ENCODE peak calls at places on chromosomes 1 and 21, in four cellular contexts. K is bronchial epithelial cell, I is fibroblast of the aortic adventitia, D is prostate gland. S is an unnamed sample.
A peak's percentile ranks its signal among the peaks of the same experiment; 100 is the strongest.

GRCh38 chr1:229582011-229582694 is 23.6 kb upstream of the ABCB10 start:
- DNase-seq in K (peak; percentile 42), I (no peak), D (no peak), S (peak; percentile 48)

GRCh38 chr1:180503274-180503862 is 991 bp upstream of the ACBD6 start:
- DNase-seq in I (no peak), K (peak; percentile 32), D (no peak), S (peak; percentile 24)

GRCh38 chr1:53678507-53678906 is 60.5 kb downstream of the GLIS1 start:
- DNase-seq in I (peak; percentile 39), D (no peak), K (no peak), S (no peak)

GRCh38 chr21:42855143-42855936 is 24.0 kb downstream of the WDR4 start:
- DNase-seq in D (no peak), K (no peak), I (no peak), S (no peak)

GRCh38 chr21:44275041-44275440 is 10.6 kb upstream of the AIRE start:
- DNase-seq in D (no peak), K (no peak), I (no peak), S (no peak)

GRCh38 chr21:42496839-42497202 is 797 bp upstream of the RSPH1 start:
- DNase-seq in I (peak; percentile 5), K (no peak), D (no peak), S (no peak)

GRCh38 chr1:240766831-240767230 is 154.9 kb upstream of the GREM2 start:
- DNase-seq in I (peak; percentile 8), D (no peak), K (peak; percentile 12), S (peak; percentile 5)

GRCh38 chr1:25744140-25744581 is 55.8 kb upstream of the SELENON start:
- DNase-seq in K (peak; percentile 54), D (peak; percentile 73), I (peak; percentile 88), S (peak; percentile 68)

GRCh38 chr1:235468970-235469369 is 35.3 kb downstream of the B3GALNT2 start:
- DNase-seq in I (peak; percentile 50), K (peak; percentile 91), D (no peak), S (peak; percentile 81)

GRCh38 chr1:159970932-159971342 is 16.9 kb upstream of the SLAMF9 start:
- DNase-seq in D (no peak), I (no peak), K (no peak), S (no peak)

GRCh38 chr1:44422161-44422560 is 17.1 kb downstream of the RNF220 start:
- DNase-seq in K (no peak), I (no peak), D (no peak), S (no peak)

GRCh38 chr1:54978528-54979326 is 1.7 kb upstream of the TMEM61 start:
- DNase-seq in D (no peak), K (no peak), I (no peak), S (no peak)

GRCh38 chr1:74343191-74343590 is 108.0 kb downstream of the TNNI3K start:
- DNase-seq in I (no peak), D (no peak), K (no peak), S (no peak)

GRCh38 chr1:160671603-160672002 is 24.8 kb upstream of the SLAMF1 start:
- DNase-seq in K (no peak), I (no peak), D (no peak), S (no peak)

GRCh38 chr1:215650446-215651149 is 83.5 kb downstream of the KCTD3 start:
- DNase-seq in K (no peak), D (no peak), I (no peak), S (no peak)

GRCh38 chr1:27551953-27552312 is 52.0 kb downstream of the AHDC1 start:
- DNase-seq in D (no peak), I (no peak), K (no peak), S (no peak)

GRCh38 chr1:234608720-234609527 is 1.1 kb downstream of the IRF2BP2 start:
- DNase-seq in D (no peak), I (peak; percentile 40), K (no peak), S (peak; percentile 67)

GRCh38 chr1:56707379-56707778 is 62.3 kb downstream of the PRKAA2 start:
- DNase-seq in I (no peak), K (no peak), D (no peak), S (no peak)

GRCh38 chr1:165598676-165599059 is 32.4 kb upstream of the MGST3 start:
- DNase-seq in I (no peak), D (no peak), K (peak; percentile 25), S (no peak)

GRCh38 chr21:44052071-44052829 is 40.1 kb downstream of the TRAPPC10 start:
- DNase-seq in D (peak; percentile 14), K (peak; percentile 15), I (no peak), S (peak; percentile 7)

GRCh38 chr1:45205910-45206721 is at the start of gene ZSWIM5:
- DNase-seq in K (peak; percentile 36), I (peak; percentile 51), D (peak; percentile 63), S (peak; percentile 66)

GRCh38 chr1:150366416-150367296 is 2.7 kb downstream of the RPRD2 start:
- DNase-seq in I (peak; percentile 20), K (peak; percentile 60), D (no peak), S (peak; percentile 50)

GRCh38 chr1:244339776-244340175 is 111.9 kb downstream of the ADSS2 start:
- DNase-seq in D (no peak), I (no peak), K (no peak), S (no peak)

GRCh38 chr1:3060601-3061551 is 8.1 kb upstream of the PRDM16 start:
- DNase-seq in K (peak; percentile 53), I (no peak), D (no peak), S (peak; percentile 51)

GRCh38 chr1:8962812-8963669 is 17.4 kb downstream of the CA6 start:
- DNase-seq in I (peak; percentile 27), D (no peak), K (peak; percentile 54), S (peak; percentile 54)

GRCh38 chr21:46113497-46114176 is 15.7 kb downstream of the COL6A2 start:
- DNase-seq in K (no peak), D (no peak), I (no peak), S (no peak)

GRCh38 chr1:39609618-39610331 is 29.7 kb downstream of the HEYL start:
- DNase-seq in D (peak; percentile 18), K (no peak), I (no peak), S (peak; percentile 51)
- TF ChIP-seq CTCF in D (peak; percentile 46), K (peak; percentile 76), I (peak; percentile 60), S (peak; percentile 62)

GRCh38 chr1:113870778-113871177 is 734 bp downstream of the PTPN22 start:
- DNase-seq in I (no peak), K (no peak), D (no peak), S (no peak)
- H3K4me3 ChIP-seq in I (no peak overlapping the region), K (no peak overlapping the region), D (no peak overlapping the region), S (no peak overlapping the region)

GRCh38 chr1:182404764-182405163 is 4.3 kb upstream of the TEDDM1 start:
- DNase-seq in K (no peak), I (no peak), D (no peak), S (no peak)
- TF ChIP-seq CTCF in K (no peak), I (peak; percentile 12), D (no peak), S (no peak)

DNA sequence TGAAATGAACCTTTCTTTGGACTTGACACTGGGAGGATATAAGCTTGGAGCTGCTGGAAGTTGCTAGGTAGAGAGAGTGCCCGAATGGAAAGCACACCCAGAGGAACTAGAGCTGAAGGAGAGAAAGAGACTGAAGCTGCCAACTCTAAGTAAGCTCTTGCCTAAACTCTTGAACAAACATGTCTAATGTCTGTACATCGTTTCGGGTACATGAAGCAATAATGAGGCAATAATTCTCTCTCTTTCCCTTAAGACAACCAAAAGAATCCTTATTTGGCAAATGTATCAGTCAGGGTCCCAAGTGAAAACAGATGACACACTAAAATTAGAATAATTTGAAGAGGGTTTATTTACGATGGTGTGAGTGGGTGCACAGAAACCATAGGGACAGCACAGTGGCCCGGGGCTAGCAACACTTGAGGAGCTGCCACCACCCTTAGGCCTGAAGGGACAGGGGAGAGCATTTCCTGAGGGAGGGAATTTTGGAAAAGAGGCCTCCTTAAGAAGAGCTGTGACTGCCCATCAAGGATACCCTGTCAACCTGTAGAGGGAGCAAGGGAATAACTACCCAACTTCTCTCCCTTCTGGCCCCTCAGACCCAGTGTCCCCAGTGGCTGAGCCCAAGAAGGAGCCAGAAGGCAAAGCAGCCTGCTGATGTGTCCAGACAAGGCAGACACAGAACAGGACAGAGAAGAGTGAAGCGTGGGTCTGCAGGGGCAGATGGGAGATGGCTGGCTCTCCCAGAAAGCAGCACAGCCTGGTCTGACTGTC is 36.1 kb upstream of the KHDRBS1 start:
- DNase-seq in K (peak; percentile 44), I (peak; percentile 85), D (no peak), S (peak; percentile 69)
- H3K4me3 ChIP-seq in K (no peak overlapping the region), I (no peak overlapping the region), D (no peak overlapping the region), S (no peak overlapping the region)

DNA sequence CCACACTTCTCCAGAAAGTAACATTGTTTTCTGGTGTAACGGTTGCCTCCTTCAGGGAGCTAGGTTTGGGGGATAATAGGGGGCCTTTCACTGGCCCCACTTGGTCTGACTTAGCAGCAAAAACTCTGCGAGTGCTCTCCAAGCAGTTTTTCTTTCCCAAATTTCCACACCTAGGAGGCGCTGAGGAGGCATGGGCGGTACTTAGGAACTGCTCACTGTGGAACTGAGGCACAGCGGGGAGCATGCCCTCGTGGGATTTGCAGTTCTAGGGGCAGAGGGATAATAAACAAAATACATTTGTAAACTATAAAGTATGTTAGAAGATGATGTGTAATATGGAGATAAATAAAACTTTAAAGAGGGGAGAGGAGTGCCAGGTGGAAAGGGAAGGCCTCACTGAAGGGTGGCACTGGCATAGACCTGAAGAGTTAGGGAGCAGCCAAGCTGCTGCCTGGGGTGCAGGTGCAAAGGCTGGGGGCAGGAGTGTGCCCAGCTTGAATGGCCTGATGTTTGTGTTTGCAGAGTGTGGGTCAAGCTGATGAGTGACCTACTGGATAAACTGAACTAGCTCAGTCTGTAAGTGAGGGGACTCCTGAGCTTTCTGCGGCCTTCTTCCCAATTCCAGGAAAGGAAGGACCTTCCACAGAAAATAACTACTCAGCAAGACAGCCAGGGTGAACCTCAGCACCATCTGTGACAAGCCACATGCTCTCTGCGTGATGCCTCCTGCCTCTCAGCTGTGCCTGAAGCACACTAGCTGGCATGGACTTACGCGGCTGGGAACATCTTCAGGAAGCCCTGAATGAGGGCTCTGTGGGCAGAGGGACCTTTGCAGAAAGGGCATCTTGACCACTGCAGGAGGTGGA is 1.9 kb downstream of the EPHX1 start:
- DNase-seq in I (peak; percentile 30), D (no peak), K (peak; percentile 18), S (peak; percentile 19)
- TF ChIP-seq CTCF in I (peak; percentile 57), D (no peak), K (peak; percentile 43), S (peak; percentile 30)

DNA sequence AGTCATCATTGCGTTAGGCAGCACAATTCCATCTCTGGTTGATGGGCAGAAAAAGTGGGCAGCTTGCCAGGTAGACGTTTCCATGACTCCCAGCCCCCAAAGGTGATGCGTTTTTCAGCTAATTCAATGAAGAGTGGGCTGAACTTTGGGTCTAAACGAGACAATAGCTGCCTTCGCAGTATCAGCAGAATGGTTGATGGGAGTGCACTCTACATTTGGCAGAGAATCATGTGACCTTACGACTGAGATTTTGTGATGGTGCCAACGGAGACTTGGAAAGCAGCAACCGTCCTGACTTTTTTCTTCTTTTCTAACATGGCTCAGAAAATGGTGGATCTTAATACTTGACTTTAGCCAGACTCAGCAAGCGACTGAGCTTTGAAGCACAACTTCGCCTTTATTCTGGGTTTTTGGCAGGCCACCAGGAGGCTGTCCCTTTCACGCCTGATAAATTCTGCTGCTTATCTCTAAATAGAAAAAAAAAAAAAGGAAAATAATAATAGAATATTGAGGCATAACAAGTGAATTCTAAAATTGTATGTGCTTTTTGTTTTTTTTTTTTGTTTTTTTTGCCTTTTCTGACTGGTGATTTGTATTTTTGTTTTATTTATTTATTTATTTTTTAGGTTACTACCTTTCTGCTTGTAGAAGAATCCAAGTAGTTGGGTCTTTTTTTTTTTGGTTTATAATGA is 804.8 kb downstream of the USP25 start:
- DNase-seq in K (peak; percentile 40), D (peak; percentile 48), I (peak; percentile 98), S (peak; percentile 54)
- H3K4me3 ChIP-seq in K (peak overlapping the region; percentile 34), D (peak overlapping the region; percentile 31), I (peak overlapping the region; percentile 60), S (peak overlapping the region; percentile 58)

GRCh38 chr1:238241607-238242006 is 350.9 kb upstream of the ZP4 start:
- DNase-seq in K (no peak), I (no peak), D (no peak), S (no peak)
- TF ChIP-seq CTCF in K (no peak), I (no peak), D (no peak), S (no peak)

S was measured in epithelial cell of esophagus.